ENCODE peak calls at places on chromosomes 16 and 17, in eight cellular contexts. J is transverse colon, S is suprapubic skin, I is HepG2, Y is stomach, P is GM12878, D is breast epithelium, N is K562. Z is an unnamed sample.

GRCh38 chr17:51064061-51064735 is 56.5 kb downstream of the SPAG9 start:
- DNase-seq in J (no peak), S (no peak), I (no peak), Y (no peak), P (no peak), D (no peak), N (no peak), Z (no peak)

GRCh38 chr16:1188781-1189189 is 35.9 kb downstream of the CACNA1H start:
- DNase-seq in J (peak), S (no peak), I (no peak), Y (peak), P (no peak), D (peak), N (peak), Z (peak)

GRCh38 chr16:66898207-66898606 is 17.9 kb downstream of the PDP2 start:
- DNase-seq in J (no peak), S (no peak), I (no peak), Y (no peak), P (no peak), D (no peak), N (no peak), Z (no peak)

GRCh38 chr17:74325376-74325742 is 667 bp upstream of the KIF19 start:
- DNase-seq in J (no peak), S (no peak), I (no peak), Y (no peak), P (no peak), D (no peak), N (no peak), Z (no peak)

GRCh38 chr16:4839942-4840341 is 7.1 kb downstream of the GLYR1 start:
- DNase-seq in J (no peak), S (no peak), I (no peak), Y (no peak), P (no peak), D (no peak), N (no peak), Z (no peak)

GRCh38 chr16:82761858-82762257 is 135.1 kb downstream of the CDH13 start:
- DNase-seq in J (no peak), S (no peak), I (no peak), Y (no peak), P (no peak), D (no peak), N (no peak), Z (no peak)

GRCh38 chr17:82960419-82961271 is 118.8 kb upstream of the METRNL start:
- DNase-seq in J (no peak), S (peak), I (no peak), Y (peak), P (no peak), D (no peak), N (no peak), Z (no peak)

GRCh38 chr17:82231562-82232321 is 2.9 kb downstream of the SLC16A3 start:
- DNase-seq in J (peak), S (peak), I (peak), Y (peak), P (no peak), D (peak), N (peak), Z (peak)

GRCh38 chr17:39653662-39654331 is 11.4 kb upstream of the TCAP start:
- DNase-seq in J (peak), S (no peak), I (peak), Y (peak), P (no peak), D (no peak), N (peak), Z (peak)

GRCh38 chr17:67157732-67158639 is 87.0 kb downstream of the HELZ start:
- DNase-seq in J (no peak), S (no peak), I (peak), Y (no peak), P (peak), D (no peak), N (peak), Z (no peak)

GRCh38 chr17:12485361-12485911 is 180.3 kb upstream of the MYOCD start:
- DNase-seq in J (no peak), S (no peak), I (no peak), Y (no peak), P (no peak), D (no peak), N (no peak), Z (no peak)

GRCh38 chr17:51050291-51051033 is 70.2 kb downstream of the SPAG9 start:
- DNase-seq in J (no peak), S (no peak), I (no peak), Y (no peak), P (peak), D (no peak), N (no peak), Z (no peak)

GRCh38 chr16:48535831-48536599 is 74.0 kb downstream of the N4BP1 start:
- DNase-seq in J (peak), S (no peak), I (peak), Y (no peak), P (peak), D (peak), N (no peak), Z (peak)

GRCh38 chr16:5024632-5025031 is 9.1 kb downstream of the NAGPA start:
- DNase-seq in J (peak), S (no peak), I (no peak), Y (peak), P (no peak), D (no peak), N (no peak), Z (peak)

GRCh38 chr17:66275651-66276050 is 26.8 kb upstream of the PRKCA start:
- DNase-seq in J (no peak), S (no peak), I (peak), Y (peak), P (no peak), D (peak), N (no peak), Z (peak)

GRCh38 chr17:69492410-69493071 is 78.0 kb downstream of the MAP2K6 start:
- DNase-seq in J (no peak), S (no peak), I (no peak), Y (no peak), P (no peak), D (no peak), N (no peak), Z (no peak)

GRCh38 chr17:73365934-73366623 is 54.3 kb upstream of the CDC42EP4 start:
- DNase-seq in J (no peak), S (peak), I (no peak), Y (no peak), P (no peak), D (no peak), N (no peak), Z (no peak)

GRCh38 chr16:88900653-88901052 is 34.2 kb upstream of the PABPN1L start:
- DNase-seq in J (no peak), S (no peak), I (no peak), Y (no peak), P (no peak), D (no peak), N (no peak), Z (no peak)

GRCh38 chr17:76271669-76272540 is 6.8 kb downstream of the UBALD2 start:
- DNase-seq in J (peak), S (no peak), I (no peak), Y (peak), P (peak), D (peak), N (peak), Z (no peak)

GRCh38 chr16:2250652-2251280 is 621 bp downstream of the ECI1 start:
- DNase-seq in J (peak), S (no peak), I (no peak), Y (peak), P (no peak), D (no peak), N (no peak), Z (no peak)

GRCh38 chr17:18224428-18225120 is 861 bp upstream of the LLGL1 start:
- DNase-seq in J (no peak), S (no peak), I (peak), Y (no peak), P (no peak), D (no peak), N (peak), Z (no peak)

GRCh38 chr17:19672009-19672837 is 23.7 kb downstream of the ALDH3A2 start:
- DNase-seq in J (peak), S (no peak), I (peak), Y (peak), P (no peak), D (no peak), N (no peak), Z (peak)

GRCh38 chr17:78355701-78356100 is 4.2 kb downstream of the SOCS3 start:
- DNase-seq in J (no peak), S (no peak), I (no peak), Y (no peak), P (no peak), D (no peak), N (no peak), Z (no peak)

GRCh38 chr16:84018710-84019109 is 23.9 kb downstream of the SLC38A8 start:
- DNase-seq in J (no peak), S (no peak), I (no peak), Y (no peak), P (no peak), D (no peak), N (no peak), Z (no peak)

GRCh38 chr16:78474762-78475161 is 375.3 kb downstream of the WWOX start:
- DNase-seq in J (no peak), S (no peak), I (no peak), Y (no peak), P (peak), D (no peak), N (no peak), Z (no peak)

GRCh38 chr17:55830699-55831098 is 79.8 kb downstream of the PCTP start:
- DNase-seq in J (no peak), S (no peak), I (no peak), Y (no peak), P (no peak), D (no peak), N (no peak), Z (no peak)

GRCh38 chr17:1915889-1916288 is 86.1 kb downstream of the RPA1 start:
- DNase-seq in J (no peak), S (no peak), I (no peak), Y (no peak), P (no peak), D (no peak), N (no peak), Z (no peak)

GRCh38 chr17:79628861-79629547 is 18.2 kb upstream of the RBFOX3 start:
- DNase-seq in J (no peak), S (peak), I (no peak), Y (peak), P (no peak), D (no peak), N (no peak), Z (no peak)

GRCh38 chr17:34386925-34387550 is 24.0 kb upstream of the CCL1 start:
- DNase-seq in J (no peak), S (no peak), I (no peak), Y (no peak), P (no peak), D (no peak), N (no peak), Z (no peak)

GRCh38 chr16:68382296-68382718 is 66.0 kb downstream of the SMPD3 start:
- DNase-seq in J (peak), S (no peak), I (no peak), Y (peak), P (no peak), D (no peak), N (peak), Z (no peak)

GRCh38 chr17:12024332-12024731 is 3.7 kb downstream of the MAP2K4 start:
- DNase-seq in J (no peak), S (no peak), I (peak), Y (no peak), P (no peak), D (no peak), N (no peak), Z (no peak)

GRCh38 chr16:3982216-3982615 is 101.7 kb upstream of the CREBBP start:
- DNase-seq in J (no peak), S (no peak), I (no peak), Y (no peak), P (no peak), D (no peak), N (no peak), Z (no peak)

GRCh38 chr17:20032636-20033035 is 23.5 kb downstream of the SPECC1 start:
- DNase-seq in J (no peak), S (no peak), I (no peak), Y (no peak), P (no peak), D (no peak), N (no peak), Z (no peak)

GRCh38 chr17:57108656-57109392 is 23.8 kb downstream of the AKAP1 start:
- DNase-seq in J (peak), S (no peak), I (no peak), Y (no peak), P (no peak), D (no peak), N (no peak), Z (no peak)

GRCh38 chr16:72721981-72722380 is 325.9 kb downstream of the ZFHX3 start:
- DNase-seq in J (no peak), S (no peak), I (no peak), Y (no peak), P (no peak), D (no peak), N (peak), Z (no peak)

GRCh38 chr16:2473999-2474876 is 689 bp upstream of the TBC1D24 start:
- DNase-seq in J (peak), S (no peak), I (no peak), Y (peak), P (no peak), D (no peak), N (peak), Z (no peak)

GRCh38 chr16:24834459-24835335 is 11.1 kb upstream of the SLC5A11 start:
- DNase-seq in J (peak), S (no peak), I (peak), Y (peak), P (no peak), D (no peak), N (peak), Z (peak)

DNA sequence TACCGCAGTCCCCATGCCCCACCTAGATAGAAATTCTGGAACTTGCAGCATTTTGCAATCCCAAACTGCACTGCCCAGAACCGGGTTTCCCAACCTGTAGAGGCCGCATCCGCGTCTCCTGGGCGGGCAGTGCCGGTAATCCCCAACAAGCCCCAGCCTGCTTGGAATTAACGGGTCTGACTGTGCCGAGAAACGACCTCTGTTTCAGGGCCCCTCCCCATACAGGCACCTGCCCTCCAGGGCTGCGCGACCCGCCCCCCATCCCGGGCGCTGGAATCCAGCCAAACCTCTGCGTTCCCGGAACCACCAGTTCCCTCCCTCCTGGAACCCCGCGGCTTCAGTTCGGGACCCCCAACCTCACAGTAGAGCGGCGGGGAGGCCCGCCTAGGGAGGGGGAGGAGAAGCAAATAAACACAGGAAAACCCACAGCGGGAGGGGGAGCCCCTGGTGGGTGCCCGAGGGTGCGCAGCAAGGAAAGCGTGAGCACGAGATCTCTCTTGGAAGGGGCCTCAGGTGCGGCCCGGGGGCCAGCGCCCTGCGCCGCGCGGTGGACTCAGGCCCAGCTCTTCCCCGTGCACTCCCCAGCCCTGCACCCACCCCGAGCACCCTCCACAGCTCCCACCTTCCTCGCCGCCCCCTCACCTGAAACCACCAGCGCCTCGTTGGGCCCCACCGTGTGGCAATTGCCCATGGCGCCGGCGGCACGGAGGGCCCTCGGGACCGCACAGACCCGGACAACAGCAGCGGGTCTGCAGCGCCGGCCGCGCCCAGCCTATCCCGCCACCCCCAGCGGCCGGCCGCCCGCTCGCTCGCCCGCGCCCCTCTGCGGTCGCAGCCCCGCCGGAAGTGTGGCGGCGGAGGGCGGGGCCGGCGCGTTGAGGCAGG is at the start of gene FLOT2:
- DNase-seq in J (peak), S (peak), I (peak), Y (peak), P (no peak), D (peak), N (peak), Z (peak)
- TF ChIP-seq POLR2AphosphoS5 in J (peak), S (no peak), I (peak), Y (no peak), P (no peak), D (peak), N (no peak), Z (peak)

GRCh38 chr16:12257926-12258561 is 281.5 kb downstream of the SNX29 start:
- DNase-seq in J (peak), S (no peak), I (peak), Y (no peak), P (no peak), D (no peak), N (peak), Z (no peak)
- TF ChIP-seq CTCF in J (peak), S (no peak), I (peak), Y (no peak), P (no peak), D (no peak), N (peak), Z (no peak)

DNA sequence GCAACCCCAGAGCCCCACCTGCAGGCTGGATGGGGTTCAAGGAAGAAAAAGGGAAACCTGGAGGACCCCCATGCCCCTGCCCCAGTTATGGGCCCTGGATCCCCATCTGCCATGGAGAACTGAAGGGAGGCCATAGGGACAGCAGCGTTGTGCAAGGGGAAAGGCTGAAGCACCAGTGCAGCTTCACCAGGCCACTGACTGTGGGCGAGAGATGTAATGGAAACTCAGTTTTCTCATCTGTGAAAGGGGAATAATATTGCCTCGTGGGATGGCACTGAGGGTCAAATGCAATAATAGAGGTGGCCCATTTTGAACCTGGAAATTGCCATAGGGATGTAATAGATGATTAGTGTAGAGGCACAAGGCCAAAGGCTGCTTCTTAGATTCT is 9.9 kb upstream of the TSPOAP1 start:
- DNase-seq in J (no peak), S (no peak), I (no peak), Y (no peak), P (no peak), D (no peak), N (no peak), Z (no peak)
- TF ChIP-seq POLR2A in J (no peak), S (no peak), I (no peak), Y (no peak), P (no peak), D (no peak), N (no peak), Z (no peak)

DNA sequence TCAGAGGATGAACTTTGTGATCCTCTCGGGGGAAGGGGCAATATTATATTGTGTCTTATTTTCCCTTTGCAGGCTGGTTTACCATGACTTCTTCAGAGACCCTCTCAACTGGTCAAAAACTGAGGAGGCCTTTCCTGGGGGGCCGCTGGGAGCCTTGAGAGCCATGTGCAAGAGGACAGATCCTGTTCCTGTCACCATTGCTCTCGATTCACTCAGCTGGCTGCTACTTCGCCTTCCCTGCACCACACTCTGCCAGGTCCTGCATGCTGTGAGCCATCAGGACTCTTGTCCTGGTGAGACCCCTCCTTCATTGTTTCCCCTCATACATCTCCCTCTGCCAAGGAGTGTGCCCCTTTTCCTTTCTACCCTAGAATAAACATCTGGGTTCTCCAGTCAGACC is 2.5 kb downstream of the ELP5 start:
- DNase-seq in J (no peak), S (no peak), I (no peak), Y (no peak), P (no peak), D (no peak), N (no peak), Z (no peak)
- TF ChIP-seq POLR2AphosphoS5 in J (peak), S (no peak), I (no peak), Y (no peak), P (no peak), D (no peak), N (no peak), Z (no peak)

GRCh38 chr16:51306116-51306515 is 155.0 kb upstream of the SALL1 start:
- DNase-seq in J (no peak), S (no peak), I (no peak), Y (no peak), P (no peak), D (no peak), N (no peak), Z (no peak)

GRCh38 chr16:51298800-51299199 is 147.7 kb upstream of the SALL1 start:
- DNase-seq in J (no peak), S (no peak), I (no peak), Y (no peak), P (no peak), D (no peak), N (no peak), Z (no peak)

GRCh38 chr16:51305337-51305736 is 154.3 kb upstream of the SALL1 start:
- DNase-seq in J (no peak), S (no peak), I (no peak), Y (no peak), P (no peak), D (no peak), N (no peak), Z (no peak)

DNA sequence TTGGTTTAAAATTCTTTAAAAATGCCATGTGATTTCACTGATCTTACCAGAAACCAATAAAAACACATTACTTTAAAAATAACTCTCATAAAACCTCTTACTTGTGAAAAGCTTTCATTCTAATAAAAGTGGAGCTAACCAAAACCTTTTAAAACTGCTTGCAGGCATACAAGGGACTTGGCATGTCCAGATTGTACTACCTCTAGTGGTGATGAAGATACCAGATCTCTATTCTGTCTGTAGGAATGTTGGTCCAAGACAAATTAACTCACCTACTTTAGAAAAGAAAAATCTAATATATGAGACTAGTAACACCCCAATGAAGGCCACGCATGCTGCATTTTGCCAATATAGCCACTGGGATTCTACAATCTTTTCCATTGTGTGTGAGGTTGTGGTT is 151.0 kb upstream of the SALL1 start:
- DNase-seq in J (no peak), S (no peak), I (no peak), Y (no peak), P (no peak), D (no peak), N (no peak), Z (no peak)
- TF ChIP-seq CTCF in J (no peak), S (no peak), I (no peak), Y (no peak), P (no peak), D (no peak), N (no peak), Z (no peak)

DNA sequence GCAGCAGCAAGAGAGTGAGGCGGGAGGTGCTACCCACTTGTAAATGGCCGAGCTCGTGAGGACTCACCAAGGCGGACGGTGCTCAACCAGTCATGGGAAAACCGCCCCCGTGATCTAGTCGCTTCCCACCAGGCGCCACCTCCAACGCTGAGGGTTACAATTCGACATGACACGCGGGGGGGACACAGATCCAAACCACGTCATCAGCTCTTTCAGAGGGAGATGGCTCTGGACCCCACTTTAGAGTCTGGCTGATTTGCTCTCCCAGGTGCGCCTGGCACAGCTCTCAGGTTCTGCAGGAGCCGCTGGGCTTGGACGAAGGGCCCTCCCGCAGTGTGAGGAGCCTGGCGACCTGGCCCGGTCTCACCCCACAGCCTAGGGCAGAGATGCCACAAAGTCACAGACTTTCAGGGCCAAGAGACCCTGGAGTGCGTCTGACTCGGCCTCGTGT is 21.1 kb upstream of the DOC2B start:
- DNase-seq in J (no peak), S (no peak), I (no peak), Y (no peak), P (no peak), D (no peak), N (no peak), Z (no peak)
- TF ChIP-seq POLR2A in J (no peak), S (no peak), I (no peak), Y (no peak), P (no peak), D (no peak), N (no peak), Z (no peak)